ENCODE peak calls at places on chromosome 4, in four cellular contexts. U is CD4-positive, CD25-positive, alpha-beta regulatory T cell; H is cardiac muscle cell; O is WERI-Rb-1. M is an unnamed sample.

GRCh38 chr4:187333151-187333550 is 609.5 kb upstream of the FAT1 start:
- DNase-seq in U (no peak), H (no peak), O (no peak), M (no peak)

GRCh38 chr4:54227261-54228063 is 1.6 kb upstream of the PDGFRA start:
- DNase-seq in U (no peak), H (peak), O (no peak), M (no peak)

GRCh38 chr4:8537041-8537461 is 43.1 kb upstream of the GPR78 start:
- DNase-seq in U (no peak), H (no peak), O (no peak), M (no peak)

GRCh38 chr4:5626916-5627315 is 81.4 kb downstream of the EVC2 start:
- DNase-seq in U (no peak), H (no peak), O (no peak), M (no peak)

GRCh38 chr4:86050516-86050915 is 309.3 kb downstream of the MAPK10 start:
- DNase-seq in U (no peak), H (no peak), O (no peak), M (no peak)

GRCh38 chr4:8422327-8422726 is 18.2 kb downstream of the ACOX3 start:
- DNase-seq in U (no peak), H (no peak), O (no peak), M (no peak)

GRCh38 chr4:157185363-157185762 is 35.2 kb upstream of the GRIA2 start:
- DNase-seq in U (no peak), H (no peak), O (no peak), M (no peak)

GRCh38 chr4:1399508-1400190 is 6.6 kb downstream of the NKX1-1 start:
- DNase-seq in U (no peak), H (no peak), O (peak), M (no peak)

GRCh38 chr4:1377606-1378261 is 28.5 kb downstream of the NKX1-1 start:
- DNase-seq in U (no peak), H (no peak), O (no peak), M (no peak)

GRCh38 chr4:53861856-53862610 is 202.4 kb downstream of the CHIC2 start:
- DNase-seq in U (no peak), H (no peak), O (no peak), M (no peak)

GRCh38 chr4:129246850-129247542 is 151.0 kb downstream of the C4orf33 start:
- DNase-seq in U (no peak), H (no peak), O (no peak), M (no peak)

GRCh38 chr4:24730256-24731001 is 64.9 kb upstream of the SOD3 start:
- DNase-seq in U (no peak), H (no peak), O (peak), M (no peak)

GRCh38 chr4:118076958-118077766 is 42.9 kb downstream of the NDST3 start:
- DNase-seq in U (no peak), H (no peak), O (peak), M (no peak)

GRCh38 chr4:141314627-141315026 is 93.9 kb downstream of the ZNF330 start:
- DNase-seq in U (no peak), H (no peak), O (no peak), M (no peak)

GRCh38 chr4:25075129-25075528 is 44.4 kb upstream of the LGI2 start:
- DNase-seq in U (no peak), H (no peak), O (peak), M (no peak)

GRCh38 chr4:85474818-85475630 is at the start of gene ARHGAP24:
- DNase-seq in U (no peak), H (peak), O (no peak), M (no peak)

GRCh38 chr4:115537387-115537786 is 424.0 kb upstream of the NDST4 start:
- DNase-seq in U (no peak), H (no peak), O (no peak), M (no peak)

GRCh38 chr4:141376769-141377168 is 156.1 kb downstream of the ZNF330 start:
- DNase-seq in U (no peak), H (no peak), O (no peak), M (no peak)

GRCh38 chr4:147782087-147782781 is 50.3 kb downstream of the ARHGAP10 start:
- DNase-seq in U (no peak), H (no peak), O (no peak), M (no peak)

GRCh38 chr4:74878323-74878722 is 54.6 kb upstream of the PARM1 start:
- DNase-seq in U (no peak), H (peak), O (no peak), M (no peak)

GRCh38 chr4:101584306-101584705 is 206.2 kb upstream of the BANK1 start:
- DNase-seq in U (no peak), H (no peak), O (no peak), M (no peak)

GRCh38 chr4:110681381-110681780 is 58.5 kb upstream of the PITX2 start:
- DNase-seq in U (no peak), H (no peak), O (no peak), M (no peak)

GRCh38 chr4:11765849-11766453 is 337.3 kb upstream of the HS3ST1 start:
- DNase-seq in U (no peak), H (peak), O (peak), M (no peak)

GRCh38 chr4:77465271-77465670 is 140.3 kb upstream of the CXCL13 start:
- DNase-seq in U (no peak), H (no peak), O (peak), M (no peak)

GRCh38 chr4:16765549-16765948 is 132.9 kb downstream of the LDB2 start:
- DNase-seq in U (no peak), H (no peak), O (no peak), M (no peak)

M was measured in CD4-positive, alpha-beta memory T cell.